ENCODE peak calls at places on chromosomes 13 and 19, in five cellular contexts. W is AG08395; I is activated CD8-positive, alpha-beta T cell treated with anti-CD3 and anti-CD28 coated beads, Interleukin-2, amount 10 ng/mL, durations not matched to agents 7 days and 5 days; B is activated naive CD8-positive, alpha-beta T cell treated with anti-CD3 and anti-CD28 coated beads for 36 hours; P is stimulated activated naive B cell treated with anti-CD40 and anti-IgM and Interleukin-4, amounts not matched to agents 10 μg/mL and 1 μg/mL and 100 μg/mL, for 72 hours. D is an unnamed sample.

GRCh38 chr13:91725646-91726045 is 327.2 kb downstream of the GPC5 start:
- DNase-seq in I (no peak), P (no peak), B (no peak), W (no peak), D (no peak)

GRCh38 chr13:92591117-92591516 is 635.5 kb upstream of the GPC6 start:
- DNase-seq in I (no peak), P (no peak), W (no peak), B (no peak), D (no peak)

GRCh38 chr13:30429721-30430694 is 7.7 kb downstream of the UBE2L5 start:
- DNase-seq in W (peak), I (no peak), B (no peak), P (no peak), D (peak)

GRCh38 chr13:110593430-110594130 is 21.8 kb upstream of the NAXD start:
- DNase-seq in W (peak), P (no peak), B (no peak), I (peak), D (peak)

GRCh38 chr19:10217085-10217484 is 14.0 kb downstream of the S1PR2 start:
- DNase-seq in I (no peak), P (no peak), W (no peak), B (no peak), D (no peak)

GRCh38 chr19:41998246-41999020 is 4.4 kb upstream of the ATP1A3 start:
- DNase-seq in W (peak), I (peak), P (peak), B (peak), D (no peak)

GRCh38 chr13:51034906-51035305 is 76.2 kb downstream of the C13orf42 start:
- DNase-seq in P (no peak), B (no peak), W (no peak), I (no peak), D (no peak)

GRCh38 chr19:35144600-35145436 is 1.8 kb downstream of the FXYD7 start:
- DNase-seq in B (no peak), W (no peak), I (peak), P (no peak), D (no peak)

GRCh38 chr19:7013678-7014077 is 7.6 kb downstream of the MBD3L2B start:
- DNase-seq in W (no peak), P (no peak), B (no peak), I (peak), D (no peak)

GRCh38 chr13:82739881-82740280 is 1142.4 kb downstream of the SLITRK1 start:
- DNase-seq in B (no peak), I (no peak), W (no peak), P (no peak), D (peak)

GRCh38 chr19:30391554-30392551 is 19.7 kb downstream of the ZNF536 start:
- DNase-seq in P (no peak), B (no peak), I (no peak), W (peak), D (no peak)

GRCh38 chr19:41595258-41595889 is 19.4 kb downstream of the CEACAM21 start:
- DNase-seq in W (peak), P (peak), I (peak), B (peak), D (peak)

GRCh38 chr13:97574926-97575325 is 141.0 kb downstream of the RAP2A start:
- DNase-seq in P (no peak), B (peak), W (peak), I (peak), D (no peak)

GRCh38 chr19:38774181-38774950 is 1.0 kb upstream of the LGALS7 start:
- DNase-seq in W (no peak), P (no peak), B (no peak), I (no peak), D (no peak)

GRCh38 chr13:87884874-87885273 is 213.7 kb downstream of the SLITRK5 start:
- DNase-seq in B (no peak), P (no peak), W (no peak), I (no peak), D (no peak)

GRCh38 chr13:102948006-102948405 is 102.2 kb downstream of the ERCC5 start:
- DNase-seq in P (no peak), I (no peak), B (no peak), W (no peak), D (peak)

GRCh38 chr13:29936051-29936813 is 85.8 kb upstream of the UBL3 start:
- DNase-seq in P (no peak), B (no peak), W (no peak), I (peak), D (no peak)

GRCh38 chr19:2589441-2589840 is 113.1 kb downstream of the GNG7 start:
- DNase-seq in B (no peak), W (no peak), P (no peak), I (no peak), D (no peak)

GRCh38 chr19:35462476-35462953 is 14.5 kb downstream of the FFAR2 start:
- DNase-seq in P (peak), W (no peak), B (no peak), I (peak), D (no peak)

GRCh38 chr13:67147257-67148218 is 82.6 kb downstream of the PCDH9 start:
- DNase-seq in W (peak), I (no peak), P (no peak), B (no peak), D (peak)

GRCh38 chr13:93797463-93797862 is 570.9 kb downstream of the GPC6 start:
- DNase-seq in P (no peak), I (no peak), W (no peak), B (no peak), D (no peak)

GRCh38 chr13:79779761-79780160 is 298.8 kb downstream of the NDFIP2 start:
- DNase-seq in P (no peak), B (no peak), I (no peak), W (peak), D (peak)

GRCh38 chr13:33642374-33643065 is 175.4 kb upstream of the RFC3 start:
- DNase-seq in W (peak), P (no peak), B (no peak), I (no peak), D (peak)

GRCh38 chr19:10091892-10092641 is 6.0 kb downstream of the SHFL start:
- DNase-seq in P (no peak), I (no peak), W (no peak), B (no peak), D (no peak)

GRCh38 chr13:109273326-109273751 is 513.0 kb downstream of the IRS2 start:
- DNase-seq in I (no peak), B (no peak), P (no peak), W (no peak), D (peak)

D was measured in fibroblast of gingiva.